ENCODE peak calls at places on chromosomes 2 and 18, in eight cellular contexts. K, Z, P, M, Y, O, H and V are unnamed samples.

GRCh38 chr2:223930002-223930976 is 14.8 kb downstream of the WDFY1 start:
- DNase-seq in K (no peak), Z (peak), P (peak), M (no peak), Y (peak), O (no peak), H (peak), V (no peak)

GRCh38 chr2:54528311-54528945 is 72.3 kb downstream of the SPTBN1 start:
- DNase-seq in K (no peak), Z (peak), P (peak), M (no peak), Y (no peak), O (no peak), H (no peak), V (no peak)

GRCh38 chr2:147782521-147782920 is 62.3 kb upstream of the ACVR2A start:
- DNase-seq in K (no peak), Z (peak), P (no peak), M (no peak), Y (no peak), O (no peak), H (no peak), V (no peak)

GRCh38 chr2:233832869-233833812 is 21.2 kb downstream of the HJURP start:
- DNase-seq in K (no peak), Z (peak), P (peak), M (no peak), Y (peak), O (peak), H (peak), V (peak)

GRCh38 chr2:230868151-230868946 is 3.6 kb downstream of the ITM2C start:
- DNase-seq in K (no peak), Z (no peak), P (peak), M (no peak), Y (no peak), O (no peak), H (no peak), V (no peak)

GRCh38 chr18:45722899-45723298 is 1.1 kb upstream of the SLC14A1 start:
- DNase-seq in K (peak), Z (peak), P (peak), M (peak), Y (peak), O (peak), H (peak), V (no peak)

GRCh38 chr2:61834893-61835292 is 19.0 kb downstream of the FAM161A start:
- DNase-seq in K (no peak), Z (peak), P (no peak), M (no peak), Y (no peak), O (no peak), H (no peak), V (no peak)

GRCh38 chr2:125837108-125837507 is 818.9 kb upstream of the GYPC start:
- DNase-seq in K (no peak), Z (no peak), P (no peak), M (no peak), Y (no peak), O (no peak), H (no peak), V (no peak)

GRCh38 chr18:8416212-8417019 is 192.8 kb upstream of the RAB12 start:
- DNase-seq in K (no peak), Z (peak), P (no peak), M (no peak), Y (no peak), O (no peak), H (no peak), V (no peak)

GRCh38 chr2:36170805-36171204 is 184.8 kb upstream of the CRIM1 start:
- DNase-seq in K (no peak), Z (no peak), P (no peak), M (no peak), Y (no peak), O (no peak), H (no peak), V (no peak)

GRCh38 chr2:183059561-183059960 is 19.0 kb upstream of the DUSP19 start:
- DNase-seq in K (no peak), Z (peak), P (peak), M (no peak), Y (no peak), O (peak), H (no peak), V (no peak)

GRCh38 chr2:37326285-37326684 is 1.7 kb upstream of the PRKD3 start:
- DNase-seq in K (no peak), Z (peak), P (peak), M (no peak), Y (peak), O (no peak), H (peak), V (no peak)

GRCh38 chr18:67926929-67927864 is 410.7 kb upstream of the DSEL start:
- DNase-seq in K (no peak), Z (peak), P (no peak), M (no peak), Y (no peak), O (no peak), H (no peak), V (no peak)

GRCh38 chr2:239267411-239267941 is 133.3 kb downstream of the HDAC4 start:
- DNase-seq in K (no peak), Z (peak), P (peak), M (peak), Y (peak), O (peak), H (peak), V (no peak)

GRCh38 chr18:7889515-7889914 is 322.4 kb downstream of the PTPRM start:
- DNase-seq in K (no peak), Z (no peak), P (no peak), M (no peak), Y (no peak), O (no peak), H (no peak), V (no peak)

GRCh38 chr2:26162963-26163362 is 9.9 kb upstream of the GAREM2 start:
- DNase-seq in K (no peak), Z (no peak), P (no peak), M (no peak), Y (peak), O (no peak), H (peak), V (no peak)

GRCh38 chr2:26161926-26162325 is 11.0 kb upstream of the GAREM2 start:
- DNase-seq in K (no peak), Z (no peak), P (no peak), M (no peak), Y (peak), O (no peak), H (no peak), V (no peak)

GRCh38 chr2:26157580-26157979 is 15.3 kb upstream of the GAREM2 start:
- DNase-seq in K (no peak), Z (no peak), P (no peak), M (no peak), Y (no peak), O (no peak), H (no peak), V (no peak)
- TF ChIP-seq CTCF in K (no peak), Z (no peak), P (no peak), M (no peak), Y (no peak), O (no peak), H (no peak), V (no peak)

DNA sequence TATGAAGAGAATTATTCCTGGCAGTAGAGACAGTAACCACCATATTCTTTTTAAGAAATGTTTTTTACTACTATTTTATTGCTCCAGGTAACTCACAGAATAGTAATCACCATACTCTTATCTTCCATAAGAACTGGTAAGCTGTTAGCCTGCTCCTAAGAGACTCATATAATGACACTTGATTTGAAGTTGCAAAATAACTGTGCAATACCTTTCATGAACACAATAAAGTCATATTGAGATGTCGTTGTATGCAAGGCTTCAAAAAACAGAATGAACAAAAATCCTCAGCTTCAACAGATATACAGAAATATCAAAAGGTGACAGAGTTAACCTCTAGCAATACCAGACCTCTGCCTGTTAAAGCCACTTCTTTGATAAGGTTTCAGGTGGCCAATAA is 360.1 kb downstream of the NBAS start:
- DNase-seq in K (no peak), Z (no peak), P (no peak), M (no peak), Y (no peak), O (no peak), H (no peak), V (no peak)
- TF ChIP-seq CTCF in K (no peak), Z (no peak), P (no peak), M (no peak), Y (no peak), O (no peak), H (no peak), V (no peak)

GRCh38 chr2:73995810-73996209 is 11.1 kb downstream of the TET3 start:
- DNase-seq in K (no peak), Z (no peak), P (no peak), M (no peak), Y (no peak), O (no peak), H (no peak), V (no peak)
- TF ChIP-seq CTCF in K (no peak), Z (no peak), P (no peak), M (no peak), Y (no peak), O (no peak), H (no peak), V (no peak)

GRCh38 chr2:102187191-102188150 is 648 bp downstream of the IL1RL2 start:
- DNase-seq in K (no peak), Z (peak), P (peak), M (peak), Y (peak), O (no peak), H (peak), V (no peak)
- TF ChIP-seq CTCF in K (peak), Z (peak), P (peak), M (peak), Y (no peak), O (no peak), H (peak), V (peak)

GRCh38 chr2:48983556-48983955 is 170.8 kb downstream of the FSHR start:
- DNase-seq in K (no peak), Z (no peak), P (no peak), M (no peak), Y (no peak), O (no peak), H (no peak), V (no peak)
- TF ChIP-seq CTCF in K (no peak), Z (no peak), P (no peak), M (no peak), Y (no peak), O (no peak), H (no peak), V (no peak)

GRCh38 chr18:47204908-47205522 is 28.9 kb upstream of the IER3IP1 start:
- DNase-seq in K (peak), Z (peak), P (no peak), M (peak), Y (no peak), O (no peak), H (no peak), V (no peak)
- TF ChIP-seq CTCF in K (peak), Z (peak), P (peak), M (peak), Y (peak), O (peak), H (peak), V (peak)

GRCh38 chr2:127810637-127811396 is at the start of gene WDR33:
- DNase-seq in K (peak), Z (peak), P (peak), M (peak), Y (peak), O (peak), H (peak), V (peak)
- TF ChIP-seq CTCF in K (no peak), Z (no peak), P (peak), M (no peak), Y (peak), O (no peak), H (peak), V (peak)

GRCh38 chr2:73035899-73036778 is 35.4 kb downstream of the SFXN5 start:
- DNase-seq in K (no peak), Z (no peak), P (no peak), M (no peak), Y (no peak), O (no peak), H (no peak), V (no peak)
- TF ChIP-seq CTCF in K (no peak), Z (peak), P (no peak), M (no peak), Y (no peak), O (no peak), H (no peak), V (no peak)